ENCODE peak calls at places on chromosomes 11 and 22, in seven cellular contexts. One of them, this sample, is unnamed.

GRCh38 chr22:40401532-40401931 is 31.1 kb downstream of the SGSM3 start:
- DNase-seq in H1: no peak
- DNase-seq in fibroblast of the aortic adventitia: no peak
- DNase-seq in lung: no peak
- DNase-seq in sigmoid colon: no peak
- DNase-seq in body of pancreas: peak
- DNase-seq in LNCaP clone FGC: no peak
- DNase-seq in this sample: no peak

GRCh38 chr11:100939581-100939980 is 190.0 kb downstream of the PGR start:
- DNase-seq in lung: no peak
- DNase-seq in LNCaP clone FGC: no peak
- DNase-seq in H1: no peak
- DNase-seq in sigmoid colon: no peak
- DNase-seq in body of pancreas: no peak
- DNase-seq in fibroblast of the aortic adventitia: no peak
- DNase-seq in this sample: no peak

GRCh38 chr22:29700949-29701927 is 18.6 kb upstream of the CABP7 start:
- DNase-seq in sigmoid colon: no peak
- DNase-seq in lung: peak
- DNase-seq in H1: no peak
- DNase-seq in body of pancreas: peak
- DNase-seq in LNCaP clone FGC: no peak
- DNase-seq in fibroblast of the aortic adventitia: no peak
- DNase-seq in this sample: no peak

GRCh38 chr11:69877235-69877634 is 58.0 kb upstream of the FGF3 start:
- DNase-seq in lung: no peak
- DNase-seq in H1: no peak
- DNase-seq in sigmoid colon: peak
- DNase-seq in body of pancreas: no peak
- DNase-seq in fibroblast of the aortic adventitia: no peak
- DNase-seq in LNCaP clone FGC: no peak
- DNase-seq in this sample: no peak

GRCh38 chr11:86672007-86672621 is at the start of gene ME3:
- DNase-seq in lung: peak
- DNase-seq in H1: no peak
- DNase-seq in fibroblast of the aortic adventitia: peak
- DNase-seq in sigmoid colon: peak
- DNase-seq in LNCaP clone FGC: no peak
- DNase-seq in body of pancreas: peak
- DNase-seq in this sample: peak

GRCh38 chr22:49600452-49600847 is 227.2 kb downstream of the BRD1 start:
- DNase-seq in lung: no peak
- DNase-seq in body of pancreas: no peak
- DNase-seq in fibroblast of the aortic adventitia: no peak
- DNase-seq in H1: no peak
- DNase-seq in LNCaP clone FGC: no peak
- DNase-seq in sigmoid colon: no peak
- DNase-seq in this sample: no peak

GRCh38 chr11:8327761-8328192 is 64.1 kb upstream of the LMO1 start:
- DNase-seq in fibroblast of the aortic adventitia: peak
- DNase-seq in LNCaP clone FGC: no peak
- DNase-seq in sigmoid colon: no peak
- DNase-seq in H1: no peak
- DNase-seq in lung: no peak
- DNase-seq in body of pancreas: no peak
- DNase-seq in this sample: no peak

GRCh38 chr11:69958308-69958707 is 119.8 kb upstream of the ANO1 start:
- DNase-seq in lung: no peak
- DNase-seq in fibroblast of the aortic adventitia: peak
- DNase-seq in H1: no peak
- DNase-seq in body of pancreas: no peak
- DNase-seq in sigmoid colon: no peak
- DNase-seq in LNCaP clone FGC: no peak
- DNase-seq in this sample: no peak

GRCh38 chr22:46957521-46957920 is 195.1 kb downstream of the TBC1D22A start:
- DNase-seq in body of pancreas: no peak
- DNase-seq in H1: no peak
- DNase-seq in lung: no peak
- DNase-seq in sigmoid colon: peak
- DNase-seq in fibroblast of the aortic adventitia: no peak
- DNase-seq in LNCaP clone FGC: no peak
- DNase-seq in this sample: no peak

GRCh38 chr22:42340695-42341383 is 70.4 kb upstream of the TCF20 start:
- DNase-seq in H1: no peak
- DNase-seq in lung: no peak
- DNase-seq in sigmoid colon: peak
- DNase-seq in LNCaP clone FGC: no peak
- DNase-seq in body of pancreas: no peak
- DNase-seq in fibroblast of the aortic adventitia: no peak
- DNase-seq in this sample: peak

GRCh38 chr11:18726040-18726439 is at the start of gene IGSF22:
- DNase-seq in fibroblast of the aortic adventitia: no peak
- DNase-seq in LNCaP clone FGC: no peak
- DNase-seq in body of pancreas: no peak
- DNase-seq in sigmoid colon: no peak
- DNase-seq in H1: no peak
- DNase-seq in lung: no peak
- DNase-seq in this sample: peak

GRCh38 chr11:83521647-83522596 is 235.8 kb upstream of the CCDC90B start:
- DNase-seq in H1: no peak
- DNase-seq in lung: no peak
- DNase-seq in sigmoid colon: no peak
- DNase-seq in fibroblast of the aortic adventitia: peak
- DNase-seq in LNCaP clone FGC: no peak
- DNase-seq in body of pancreas: no peak
- DNase-seq in this sample: no peak
- TF ChIP-seq CTCF in H1: peak
- TF ChIP-seq CTCF in lung: no peak
- TF ChIP-seq CTCF in sigmoid colon: no peak
- TF ChIP-seq CTCF in fibroblast of the aortic adventitia: peak
- TF ChIP-seq CTCF in LNCaP clone FGC: peak
- TF ChIP-seq CTCF in body of pancreas: no peak
- TF ChIP-seq CTCF in this sample: no peak

GRCh38 chr11:3345736-3346135 is 33.2 kb downstream of the ZNF195 start:
- DNase-seq in lung: no peak
- DNase-seq in sigmoid colon: no peak
- DNase-seq in H1: no peak
- DNase-seq in body of pancreas: no peak
- DNase-seq in LNCaP clone FGC: no peak
- DNase-seq in fibroblast of the aortic adventitia: no peak
- DNase-seq in this sample: no peak
- TF ChIP-seq CTCF in lung: no peak
- TF ChIP-seq CTCF in sigmoid colon: no peak
- TF ChIP-seq CTCF in H1: no peak
- TF ChIP-seq CTCF in body of pancreas: no peak
- TF ChIP-seq CTCF in LNCaP clone FGC: no peak
- TF ChIP-seq CTCF in fibroblast of the aortic adventitia: no peak
- TF ChIP-seq CTCF in this sample: no peak

DNA sequence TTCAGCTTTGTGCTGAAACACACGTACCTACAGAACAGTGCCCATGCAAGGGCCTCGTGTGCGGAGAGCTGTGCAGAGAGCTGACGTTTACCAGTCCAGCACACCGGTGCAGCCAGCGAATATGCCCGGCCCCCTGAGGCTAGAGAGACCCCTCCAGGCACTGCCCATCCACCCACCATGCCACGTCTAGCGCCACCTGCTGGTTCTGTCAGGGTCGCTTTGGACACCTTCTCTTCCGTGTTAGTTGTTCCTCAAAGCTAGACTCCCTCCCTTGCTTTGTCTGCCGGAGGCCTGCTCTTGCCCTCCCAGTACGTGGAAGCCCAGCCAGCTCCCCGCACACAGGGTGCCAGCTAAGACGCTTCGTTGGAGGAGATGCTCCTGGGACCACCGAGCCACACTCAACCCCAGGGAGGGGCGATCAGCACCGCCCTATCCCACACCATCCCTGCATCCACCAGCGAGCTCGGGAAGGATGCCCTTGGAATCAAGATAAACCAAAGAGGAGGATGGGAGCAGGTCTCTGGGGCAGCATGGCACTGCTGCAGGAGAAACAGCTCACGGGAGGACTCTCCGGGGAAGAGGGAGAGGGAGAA is 43.4 kb downstream of the CPT1A start:
- DNase-seq in H1: peak
- DNase-seq in LNCaP clone FGC: no peak
- DNase-seq in fibroblast of the aortic adventitia: peak
- DNase-seq in lung: peak
- DNase-seq in body of pancreas: peak
- DNase-seq in sigmoid colon: no peak
- DNase-seq in this sample: peak
- TF ChIP-seq CTCF in H1: peak
- TF ChIP-seq CTCF in LNCaP clone FGC: peak
- TF ChIP-seq CTCF in fibroblast of the aortic adventitia: peak
- TF ChIP-seq CTCF in lung: peak
- TF ChIP-seq CTCF in body of pancreas: peak
- TF ChIP-seq CTCF in sigmoid colon: peak
- TF ChIP-seq CTCF in this sample: peak

GRCh38 chr11:369336-370018 is at the start of gene B4GALNT4:
- DNase-seq in lung: no peak
- DNase-seq in sigmoid colon: no peak
- DNase-seq in H1: no peak
- DNase-seq in LNCaP clone FGC: no peak
- DNase-seq in body of pancreas: no peak
- DNase-seq in fibroblast of the aortic adventitia: peak
- DNase-seq in this sample: peak
- TF ChIP-seq CTCF in lung: no peak
- TF ChIP-seq CTCF in sigmoid colon: no peak
- TF ChIP-seq CTCF in H1: no peak
- TF ChIP-seq CTCF in LNCaP clone FGC: no peak
- TF ChIP-seq CTCF in body of pancreas: no peak
- TF ChIP-seq CTCF in fibroblast of the aortic adventitia: no peak
- TF ChIP-seq CTCF in this sample: no peak

GRCh38 chr11:120629407-120629806 is 117.9 kb downstream of the GRIK4 start:
- DNase-seq in sigmoid colon: no peak
- DNase-seq in H1: no peak
- DNase-seq in fibroblast of the aortic adventitia: no peak
- DNase-seq in lung: no peak
- DNase-seq in body of pancreas: no peak
- DNase-seq in LNCaP clone FGC: no peak
- DNase-seq in this sample: no peak
- TF ChIP-seq CTCF in sigmoid colon: no peak
- TF ChIP-seq CTCF in H1: peak
- TF ChIP-seq CTCF in fibroblast of the aortic adventitia: no peak
- TF ChIP-seq CTCF in lung: no peak
- TF ChIP-seq CTCF in body of pancreas: no peak
- TF ChIP-seq CTCF in LNCaP clone FGC: no peak
- TF ChIP-seq CTCF in this sample: no peak

GRCh38 chr11:13297308-13297916 is 19.8 kb downstream of the BMAL1 start:
- DNase-seq in LNCaP clone FGC: no peak
- DNase-seq in sigmoid colon: no peak
- DNase-seq in body of pancreas: no peak
- DNase-seq in H1: no peak
- DNase-seq in fibroblast of the aortic adventitia: no peak
- DNase-seq in lung: no peak
- DNase-seq in this sample: no peak

GRCh38 chr11:13294771-13295579 is 17.4 kb downstream of the BMAL1 start:
- DNase-seq in lung: no peak
- DNase-seq in H1: no peak
- DNase-seq in LNCaP clone FGC: no peak
- DNase-seq in body of pancreas: no peak
- DNase-seq in fibroblast of the aortic adventitia: no peak
- DNase-seq in sigmoid colon: no peak
- DNase-seq in this sample: no peak

GRCh38 chr11:13301522-13301921 is 23.9 kb downstream of the BMAL1 start:
- DNase-seq in LNCaP clone FGC: no peak
- DNase-seq in sigmoid colon: no peak
- DNase-seq in H1: no peak
- DNase-seq in fibroblast of the aortic adventitia: no peak
- DNase-seq in lung: no peak
- DNase-seq in body of pancreas: no peak
- DNase-seq in this sample: no peak

GRCh38 chr11:13298765-13299164 is 21.2 kb downstream of the BMAL1 start:
- DNase-seq in lung: no peak
- DNase-seq in sigmoid colon: no peak
- DNase-seq in H1: no peak
- DNase-seq in fibroblast of the aortic adventitia: no peak
- DNase-seq in LNCaP clone FGC: no peak
- DNase-seq in body of pancreas: no peak
- DNase-seq in this sample: no peak

GRCh38 chr11:13297917-13298356 is 20.3 kb downstream of the BMAL1 start:
- DNase-seq in sigmoid colon: no peak
- DNase-seq in LNCaP clone FGC: no peak
- DNase-seq in body of pancreas: peak
- DNase-seq in H1: no peak
- DNase-seq in lung: peak
- DNase-seq in fibroblast of the aortic adventitia: no peak
- DNase-seq in this sample: no peak
- TF ChIP-seq CTCF in sigmoid colon: no peak
- TF ChIP-seq CTCF in LNCaP clone FGC: no peak
- TF ChIP-seq CTCF in body of pancreas: no peak
- TF ChIP-seq CTCF in H1: no peak
- TF ChIP-seq CTCF in lung: no peak
- TF ChIP-seq CTCF in fibroblast of the aortic adventitia: no peak
- TF ChIP-seq CTCF in this sample: no peak

GRCh38 chr11:47248664-47249377 is at the start of gene ACP2:
- DNase-seq in body of pancreas: peak
- DNase-seq in sigmoid colon: peak
- DNase-seq in LNCaP clone FGC: peak
- DNase-seq in H1: no peak
- DNase-seq in lung: peak
- DNase-seq in fibroblast of the aortic adventitia: peak
- DNase-seq in this sample: peak
- TF ChIP-seq CTCF in body of pancreas: peak
- TF ChIP-seq CTCF in sigmoid colon: peak
- TF ChIP-seq CTCF in LNCaP clone FGC: peak
- TF ChIP-seq CTCF in H1: peak
- TF ChIP-seq CTCF in lung: no peak
- TF ChIP-seq CTCF in fibroblast of the aortic adventitia: peak
- TF ChIP-seq CTCF in this sample: no peak

DNA sequence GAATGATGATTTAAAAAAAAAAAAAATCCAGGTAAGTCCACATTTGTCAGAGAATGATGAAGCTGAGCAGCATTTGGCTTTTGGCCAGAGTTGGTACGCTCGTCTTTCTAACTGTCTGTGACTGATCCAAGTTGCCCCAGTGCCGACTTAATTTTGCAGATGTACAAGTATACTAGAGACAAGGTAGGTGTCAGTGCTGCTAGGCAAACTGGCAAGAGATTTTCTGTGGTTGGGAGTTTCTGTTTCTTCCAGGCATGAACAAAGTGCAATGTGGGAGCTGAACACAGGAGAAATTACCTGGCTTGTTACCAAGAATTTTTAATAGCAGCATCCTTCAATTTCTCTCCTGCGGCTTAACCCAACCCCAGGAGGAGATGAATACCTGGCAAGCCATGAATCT is 307.7 kb downstream of the BUD13 start:
- DNase-seq in sigmoid colon: no peak
- DNase-seq in H1: no peak
- DNase-seq in lung: no peak
- DNase-seq in LNCaP clone FGC: no peak
- DNase-seq in body of pancreas: no peak
- DNase-seq in fibroblast of the aortic adventitia: no peak
- DNase-seq in this sample: no peak
- TF ChIP-seq CTCF in sigmoid colon: no peak
- TF ChIP-seq CTCF in H1: no peak
- TF ChIP-seq CTCF in lung: no peak
- TF ChIP-seq CTCF in LNCaP clone FGC: no peak
- TF ChIP-seq CTCF in body of pancreas: no peak
- TF ChIP-seq CTCF in fibroblast of the aortic adventitia: no peak
- TF ChIP-seq CTCF in this sample: no peak

DNA sequence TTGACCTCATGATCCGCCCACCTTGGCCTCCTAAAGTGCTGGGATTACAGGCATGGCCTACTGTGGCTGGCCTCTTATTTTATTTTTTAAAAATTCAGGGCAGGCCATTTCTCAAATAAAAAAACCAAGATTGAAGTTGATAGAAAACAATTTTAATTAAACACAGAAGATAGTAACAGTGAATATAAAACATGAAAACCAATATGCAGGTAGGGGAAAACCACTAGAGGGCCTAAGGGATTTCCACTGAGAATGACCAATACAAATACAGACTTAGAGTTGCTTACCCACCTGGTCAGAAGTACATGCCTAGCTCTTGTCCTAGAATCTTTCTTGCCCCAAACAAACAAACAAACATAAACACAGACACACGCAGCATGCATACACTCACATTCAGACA is 1.7 kb upstream of the RTCB start:
- DNase-seq in lung: no peak
- DNase-seq in H1: no peak
- DNase-seq in LNCaP clone FGC: no peak
- DNase-seq in body of pancreas: no peak
- DNase-seq in fibroblast of the aortic adventitia: peak
- DNase-seq in sigmoid colon: no peak
- DNase-seq in this sample: no peak
- TF ChIP-seq CTCF in lung: no peak
- TF ChIP-seq CTCF in H1: no peak
- TF ChIP-seq CTCF in LNCaP clone FGC: peak
- TF ChIP-seq CTCF in body of pancreas: peak
- TF ChIP-seq CTCF in fibroblast of the aortic adventitia: peak
- TF ChIP-seq CTCF in sigmoid colon: no peak
- TF ChIP-seq CTCF in this sample: peak